ENCODE peak calls at places on chromosomes 6 and 20, in four cellular contexts. K, L, M and V are unnamed samples.

GRCh38 chr20:38907918-38908677 is 18.1 kb upstream of the FAM83D start:
- DNase-seq in K (no peak), L (no peak), M (no peak), V (no peak)

GRCh38 chr6:11263185-11263817 is 30.8 kb upstream of the NEDD9 start:
- DNase-seq in K (no peak), L (no peak), M (peak; percentile 44), V (peak; percentile 84)

GRCh38 chr6:56838016-56838555 is 116.8 kb upstream of the BEND6 start:
- DNase-seq in K (no peak), L (no peak), M (no peak), V (no peak)

GRCh38 chr6:167827062-167827587 is 414 bp downstream of the AFDN start:
- DNase-seq in K (no peak), L (peak; percentile 61), M (no peak), V (no peak)

GRCh38 chr6:33807606-33808005 is 3.8 kb upstream of the MLN start:
- DNase-seq in K (no peak), L (no peak), M (no peak), V (no peak)

GRCh38 chr6:134217110-134217509 is 100.8 kb downstream of the SGK1 start:
- DNase-seq in K (no peak), L (no peak), M (no peak), V (peak; percentile 82)

GRCh38 chr6:145733770-145734169 is 1.6 kb downstream of the EPM2A start:
- DNase-seq in K (no peak), L (peak; percentile 59), M (no peak), V (peak; percentile 2)

GRCh38 chr6:68778356-68779020 is 143.4 kb downstream of the ADGRB3 start:
- DNase-seq in K (no peak), L (peak; percentile 76), M (peak; percentile 11), V (peak; percentile 7)

GRCh38 chr6:6825986-6826901 is 237.7 kb downstream of the LY86 start:
- DNase-seq in K (peak; percentile 69), L (no peak), M (no peak), V (no peak)

GRCh38 chr6:157961116-157961515 is 20.5 kb upstream of the SYNJ2 start:
- DNase-seq in K (no peak), L (no peak), M (no peak), V (no peak)

GRCh38 chr20:13029687-13030510 is 21.1 kb downstream of the SPTLC3 start:
- DNase-seq in K (no peak), L (no peak), M (peak; percentile 80), V (peak; percentile 84)

GRCh38 chr6:127422791-127423190 is 36.4 kb downstream of the KIAA0408 start:
- DNase-seq in K (no peak), L (no peak), M (no peak), V (no peak)
- TF ChIP-seq MXI1 in K (no peak), L (no peak), M (no peak), V (no peak)

GRCh38 chr20:59382907-59383306 is 82.5 kb downstream of the EDN3 start:
- DNase-seq in K (no peak), L (no peak), M (no peak), V (no peak)
- TF ChIP-seq BHLHE40 in K (no peak), L (no peak), M (no peak), V (no peak)

DNA sequence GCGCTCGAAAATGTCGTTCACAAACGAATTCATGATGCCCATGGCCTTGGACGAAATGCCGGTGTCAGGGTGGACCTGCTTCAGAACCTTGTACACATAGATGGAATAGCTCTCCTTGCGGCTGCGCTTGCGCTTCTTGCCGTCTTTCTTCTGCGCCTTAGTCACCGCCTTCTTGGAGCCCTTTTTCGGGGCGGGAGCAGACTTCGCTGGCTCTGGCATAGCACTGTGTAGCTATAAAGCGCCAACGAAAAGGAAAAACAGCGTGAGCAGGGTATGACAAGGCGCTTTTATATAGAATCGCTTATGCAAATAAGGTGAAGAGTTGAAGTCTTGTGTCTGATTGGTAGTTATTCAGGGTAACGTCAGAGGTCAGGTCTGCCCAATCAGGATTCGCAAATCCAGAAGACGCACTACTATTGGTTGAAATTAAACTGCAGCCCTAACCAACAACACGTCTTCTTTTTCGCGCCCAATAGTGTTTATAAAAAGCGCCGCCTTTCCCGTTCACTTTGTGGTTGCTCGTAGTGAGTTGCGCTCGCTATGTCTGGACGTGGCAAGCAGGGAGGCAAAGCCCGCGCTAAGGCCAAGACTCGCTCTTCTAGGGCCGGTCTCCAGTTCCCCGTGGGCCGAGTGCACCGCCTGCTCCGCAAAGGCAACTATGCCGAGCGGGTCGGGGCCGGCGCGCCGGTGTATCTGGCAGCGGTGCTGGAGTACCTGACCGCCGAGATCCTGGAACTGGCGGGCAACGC is 114.8 kb upstream of the PRSS16 start:
- DNase-seq in K (peak; percentile 100), L (peak; percentile 99), M (peak; percentile 90), V (peak; percentile 100)
- TF ChIP-seq MXI1 in K (peak; percentile 74), L (no peak), M (peak; percentile 49), V (no peak)

GRCh38 chr6:74807701-74808100 is 398.2 kb downstream of the COL12A1 start:
- DNase-seq in K (no peak), L (no peak), M (no peak), V (no peak)
- TF ChIP-seq BHLHE40 in K (no peak), L (no peak), M (no peak), V (no peak)

GRCh38 chr6:31569861-31570536 is 2.1 kb upstream of the LTA start:
- DNase-seq in K (no peak), L (no peak), M (no peak), V (no peak)

GRCh38 chr6:31573239-31574105 is 1.4 kb downstream of the LTA start:
- DNase-seq in K (no peak), L (no peak), M (no peak), V (no peak)

GRCh38 chr6:31572041-31572911 is at the start of gene LTA:
- DNase-seq in K (no peak), L (no peak), M (no peak), V (no peak)

GRCh38 chr6:31568537-31568961 is 3.5 kb upstream of the LTA start:
- DNase-seq in K (peak; percentile 94), L (no peak), M (no peak), V (no peak)

GRCh38 chr6:31567531-31568370 is 4.3 kb upstream of the LTA start:
- DNase-seq in K (no peak), L (peak; percentile 55), M (no peak), V (no peak)
- TF ChIP-seq MXI1 in K (no peak), L (no peak), M (no peak), V (no peak)